ENCODE peak calls at places on chromosome 13, in nine cellular contexts. T, G, O, P, E, F, N, H and J are unnamed samples.

GRCh38 chr13:113860579-113861432 is 3.1 kb downstream of the GAS6 start:
- DNase-seq in T (no peak), O (peak; percentile 94), N (no peak), P (peak; percentile 45), E (peak; percentile 92), F (no peak), H (no peak), G (no peak), J (no peak)

GRCh38 chr13:99704390-99704789 is 203.1 kb downstream of the TM9SF2 start:
- DNase-seq in O (no peak), G (no peak), F (no peak), N (no peak), P (no peak), E (peak; percentile 59), T (no peak), H (no peak), J (no peak)

GRCh38 chr13:67493835-67494234 is 263.7 kb upstream of the PCDH9 start:
- DNase-seq in G (no peak), H (no peak), O (no peak), E (no peak), N (no peak), F (no peak), T (no peak), P (no peak), J (no peak)

GRCh38 chr13:112446347-112446861 is 70.2 kb downstream of the SPACA7 start:
- DNase-seq in O (peak; percentile 34), N (no peak), E (no peak), T (no peak), H (no peak), P (no peak), F (no peak), G (peak; percentile 19), J (no peak)

GRCh38 chr13:34523401-34523800 is 418.7 kb upstream of the NBEA start:
- DNase-seq in H (no peak), P (no peak), O (no peak), T (no peak), E (no peak), G (no peak), N (peak; percentile 7), F (no peak), J (no peak)

GRCh38 chr13:94252209-94252608 is 227.3 kb downstream of the DCT start:
- DNase-seq in O (no peak), T (no peak), G (no peak), E (no peak), F (no peak), N (no peak), P (no peak), H (no peak), J (peak; percentile 82)

GRCh38 chr13:52070929-52071523 is 46.5 kb downstream of the UTP14C start:
- DNase-seq in F (no peak), O (no peak), G (no peak), E (peak; percentile 32), P (no peak), N (peak; percentile 32), H (no peak), T (no peak), J (peak; percentile 25)

GRCh38 chr13:26971990-26972888 is 199.4 kb downstream of the USP12 start:
- DNase-seq in E (peak; percentile 87), F (no peak), T (no peak), P (no peak), N (peak; percentile 48), H (no peak), O (peak; percentile 90), G (peak; percentile 54), J (peak; percentile 37)

GRCh38 chr13:80337011-80337688 is 3.8 kb downstream of the SPRY2 start:
- DNase-seq in O (peak; percentile 56), F (no peak), G (no peak), P (no peak), H (no peak), N (no peak), E (peak; percentile 35), T (no peak), J (no peak)

GRCh38 chr13:87147076-87147475 is 524.1 kb upstream of the SLITRK5 start:
- DNase-seq in F (no peak), T (no peak), E (no peak), P (no peak), N (peak; percentile 48), O (no peak), H (no peak), G (no peak), J (no peak)

GRCh38 chr13:30308548-30308947 is 1.2 kb upstream of the KATNAL1 start:
- DNase-seq in E (no peak), F (no peak), N (peak; percentile 61), O (no peak), H (no peak), P (no peak), G (no peak), T (no peak), J (peak; percentile 27)

GRCh38 chr13:114026128-114026880 is 52.4 kb upstream of the C13orf46 start:
- DNase-seq in H (no peak), N (no peak), E (no peak), G (no peak), P (no peak), T (no peak), O (no peak), F (no peak), J (no peak)

GRCh38 chr13:72760189-72760588 is 21.5 kb downstream of the DIS3 start:
- DNase-seq in F (no peak), H (no peak), T (no peak), G (no peak), P (no peak), O (no peak), N (no peak), E (no peak), J (no peak)
- H3K36me3 ChIP-seq in F (peaks cover 88% of the 10 kb centered on the region), H (no peaks in the 10 kb centered on the region), T (peaks cover 29% of the 10 kb centered on the region), G (peaks cover 64% of the 10 kb centered on the region), P (peaks cover 4% of the 10 kb centered on the region), O (peaks cover 87% of the 10 kb centered on the region), N (peaks cover 97% of the 10 kb centered on the region), E (peaks cover 14% of the 10 kb centered on the region), J (peaks cover 94% of the 10 kb centered on the region)

DNA sequence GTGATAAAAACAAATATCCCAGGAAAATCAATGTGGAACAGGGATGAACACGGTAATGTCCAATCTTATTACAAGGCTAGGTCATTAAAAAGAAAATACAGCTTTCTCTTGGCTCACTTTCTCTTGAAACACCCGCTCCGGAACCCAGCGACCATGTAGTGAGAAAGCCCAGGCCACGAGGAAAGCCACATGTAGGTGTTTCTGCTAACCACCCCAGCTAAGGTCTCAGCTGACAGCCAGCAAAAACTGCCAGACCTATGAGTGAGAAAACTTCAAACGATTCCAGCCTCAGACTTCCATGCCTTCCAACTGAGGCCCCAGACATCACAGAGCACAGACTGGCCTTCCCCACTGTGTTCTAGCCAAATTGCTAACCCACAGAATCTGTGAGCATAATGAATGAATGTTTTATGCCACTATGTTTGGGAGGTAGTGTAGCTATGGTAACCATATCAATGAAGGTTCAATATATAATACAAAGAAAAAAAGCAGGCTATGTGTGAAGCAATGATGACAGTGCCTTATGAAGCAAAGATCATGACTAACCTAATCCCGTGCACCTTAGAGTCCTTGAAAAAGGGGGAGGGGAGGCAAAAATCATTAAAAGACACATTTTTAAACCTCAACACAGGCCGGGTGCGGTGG is 11.9 kb upstream of the TPTE2 start:
- DNase-seq in T (no peak), G (no peak), E (no peak), O (no peak), F (no peak), P (no peak), H (no peak), N (no peak), J (no peak)
- H3K9me3 ChIP-seq in T (no peaks in the 10 kb centered on the region), G (no peaks in the 10 kb centered on the region), E (no peaks in the 10 kb centered on the region), O (peaks cover 39% of the 10 kb centered on the region), F (no peaks in the 10 kb centered on the region), P (no peaks in the 10 kb centered on the region), H (no peaks in the 10 kb centered on the region), N (no peaks in the 10 kb centered on the region), J (no peaks in the 10 kb centered on the region)

GRCh38 chr13:39016789-39017188 is 21.1 kb downstream of the PROSER1 start:
- DNase-seq in O (peak; percentile 52), E (peak; percentile 23), H (no peak), P (no peak), G (no peak), T (no peak), N (peak; percentile 30), F (peak; percentile 30), J (peak; percentile 56)

GRCh38 chr13:39012608-39013007 is 22.0 kb upstream of the STOML3 start:
- DNase-seq in G (no peak), T (no peak), O (peak; percentile 85), H (no peak), N (no peak), P (no peak), E (no peak), F (no peak), J (peak; percentile 9)

GRCh38 chr13:39016087-39016486 is 21.8 kb downstream of the PROSER1 start:
- DNase-seq in G (no peak), F (no peak), N (no peak), T (no peak), H (no peak), E (no peak), O (no peak), P (no peak), J (no peak)

DNA sequence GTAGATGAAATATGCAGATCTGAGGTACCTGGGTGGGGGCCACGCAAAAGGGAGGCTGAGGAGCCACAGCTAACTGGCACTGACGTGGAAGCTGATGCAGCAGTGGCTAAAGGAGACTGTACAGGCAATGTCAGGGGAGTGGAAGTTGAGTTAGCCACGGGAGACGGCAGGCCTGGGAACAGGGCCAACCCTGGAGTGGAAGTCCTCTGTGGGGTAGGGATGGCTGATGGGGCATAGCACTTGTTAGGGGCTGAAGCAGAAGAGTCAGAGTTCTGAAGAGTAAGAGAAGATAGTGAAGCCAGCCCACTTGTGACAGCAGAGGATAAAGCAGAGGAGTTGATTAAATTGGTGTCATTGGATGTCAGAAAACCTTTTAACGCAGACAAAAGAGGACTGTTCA is 22.8 kb upstream of the STOML3 start:
- DNase-seq in E (no peak), T (no peak), H (no peak), O (no peak), N (no peak), P (no peak), F (no peak), G (no peak), J (no peak)
- H3K36me3 ChIP-seq in E (peaks cover 15% of the 10 kb centered on the region), T (peaks cover 21% of the 10 kb centered on the region), H (no peaks in the 10 kb centered on the region), O (peaks cover 85% of the 10 kb centered on the region), N (peaks cover 94% of the 10 kb centered on the region), P (peaks cover 10% of the 10 kb centered on the region), F (peaks cover 71% of the 10 kb centered on the region), G (peaks cover 48% of the 10 kb centered on the region), J (peaks cover 61% of the 10 kb centered on the region)

GRCh38 chr13:36862002-36862706 is 43.1 kb downstream of the RFXAP start:
- DNase-seq in H (no peak), T (no peak), P (no peak), N (no peak), F (no peak), O (no peak), G (no peak), E (no peak), J (no peak)

GRCh38 chr13:36857273-36857672 is 38.3 kb downstream of the RFXAP start:
- DNase-seq in G (no peak), N (no peak), O (no peak), H (no peak), P (no peak), F (no peak), T (no peak), E (no peak), J (no peak)

GRCh38 chr13:36862722-36863121 is 43.7 kb downstream of the RFXAP start:
- DNase-seq in H (no peak), O (no peak), P (no peak), N (no peak), T (no peak), E (no peak), F (no peak), G (no peak), J (no peak)

GRCh38 chr13:36859259-36859658 is 40.2 kb downstream of the RFXAP start:
- DNase-seq in E (no peak), O (no peak), H (no peak), P (no peak), T (no peak), G (no peak), F (no peak), N (no peak), J (no peak)

GRCh38 chr13:36858285-36858684 is 39.3 kb downstream of the RFXAP start:
- DNase-seq in O (peak; percentile 68), F (peak; percentile 70), T (no peak), E (peak; percentile 54), H (no peak), P (no peak), G (no peak), N (peak; percentile 65), J (peak; percentile 83)
- H3K9me3 ChIP-seq in O (no peaks in the 10 kb centered on the region), F (no peaks in the 10 kb centered on the region), T (no peaks in the 10 kb centered on the region), E (no peaks in the 10 kb centered on the region), H (no peaks in the 10 kb centered on the region), P (no peaks in the 10 kb centered on the region), G (no peaks in the 10 kb centered on the region), N (no peaks in the 10 kb centered on the region), J (no peaks in the 10 kb centered on the region)